ENCODE peak calls at places on chromosomes 12 and 14, in six cellular contexts. One of them, this sample, is unnamed.

GRCh38 chr14:77681196-77682157 is 26.3 kb downstream of the ALKBH1 start:
- DNase-seq in EL: peak; percentile 34
- DNase-seq in NCI-H446: no peak
- DNase-seq in stimulated activated CD4-positive, alpha-beta T cell treated with anti-CD3 and anti-CD28 coated beads, Interleukin-12 subunit alpha, Interleukin-12 subunit beta, amount 100 ng/mL, for 4 hours: no peak
- DNase-seq in T-helper 2 cell treated with Interferon-gamma antibody and Interleukin-4, amounts not matched to agents 5 μg/mL and 100 μg/mL, for 36 hours: no peak
- DNase-seq in ovary: no peak
- DNase-seq in this sample: no peak

GRCh38 chr12:98743362-98743953 is 98.4 kb downstream of the APAF1 start:
- DNase-seq in EL: no peak
- DNase-seq in NCI-H446: no peak
- DNase-seq in stimulated activated CD4-positive, alpha-beta T cell treated with anti-CD3 and anti-CD28 coated beads, Interleukin-12 subunit alpha, Interleukin-12 subunit beta, amount 100 ng/mL, for 4 hours: peak; percentile 30
- DNase-seq in T-helper 2 cell treated with Interferon-gamma antibody and Interleukin-4, amounts not matched to agents 5 μg/mL and 100 μg/mL, for 36 hours: peak; percentile 51
- DNase-seq in ovary: no peak
- DNase-seq in this sample: no peak

GRCh38 chr14:72024504-72024903 is 92.3 kb downstream of the RGS6 start:
- DNase-seq in EL: no peak
- DNase-seq in NCI-H446: no peak
- DNase-seq in stimulated activated CD4-positive, alpha-beta T cell treated with anti-CD3 and anti-CD28 coated beads, Interleukin-12 subunit alpha, Interleukin-12 subunit beta, amount 100 ng/mL, for 4 hours: no peak
- DNase-seq in T-helper 2 cell treated with Interferon-gamma antibody and Interleukin-4, amounts not matched to agents 5 μg/mL and 100 μg/mL, for 36 hours: no peak
- DNase-seq in ovary: no peak
- DNase-seq in this sample: no peak

GRCh38 chr12:130070017-130070653 is 92.1 kb upstream of the FZD10 start:
- DNase-seq in EL: no peak
- DNase-seq in NCI-H446: no peak
- DNase-seq in stimulated activated CD4-positive, alpha-beta T cell treated with anti-CD3 and anti-CD28 coated beads, Interleukin-12 subunit alpha, Interleukin-12 subunit beta, amount 100 ng/mL, for 4 hours: no peak
- DNase-seq in T-helper 2 cell treated with Interferon-gamma antibody and Interleukin-4, amounts not matched to agents 5 μg/mL and 100 μg/mL, for 36 hours: no peak
- DNase-seq in ovary: peak; percentile 16
- DNase-seq in this sample: no peak

GRCh38 chr12:119096429-119097202 is 82.1 kb upstream of the HSPB8 start:
- DNase-seq in EL: no peak
- DNase-seq in NCI-H446: no peak
- DNase-seq in stimulated activated CD4-positive, alpha-beta T cell treated with anti-CD3 and anti-CD28 coated beads, Interleukin-12 subunit alpha, Interleukin-12 subunit beta, amount 100 ng/mL, for 4 hours: no peak
- DNase-seq in T-helper 2 cell treated with Interferon-gamma antibody and Interleukin-4, amounts not matched to agents 5 μg/mL and 100 μg/mL, for 36 hours: no peak
- DNase-seq in ovary: no peak
- DNase-seq in this sample: no peak

GRCh38 chr12:102883204-102883799 is 33.7 kb downstream of the PAH start:
- DNase-seq in EL: peak; percentile 40
- DNase-seq in NCI-H446: no peak
- DNase-seq in stimulated activated CD4-positive, alpha-beta T cell treated with anti-CD3 and anti-CD28 coated beads, Interleukin-12 subunit alpha, Interleukin-12 subunit beta, amount 100 ng/mL, for 4 hours: peak; percentile 34
- DNase-seq in T-helper 2 cell treated with Interferon-gamma antibody and Interleukin-4, amounts not matched to agents 5 μg/mL and 100 μg/mL, for 36 hours: no peak
- DNase-seq in ovary: peak; percentile 63
- DNase-seq in this sample: no peak

GRCh38 chr14:26531894-26532293 is 65.9 kb downstream of the NOVA1 start:
- DNase-seq in EL: no peak
- DNase-seq in NCI-H446: no peak
- DNase-seq in stimulated activated CD4-positive, alpha-beta T cell treated with anti-CD3 and anti-CD28 coated beads, Interleukin-12 subunit alpha, Interleukin-12 subunit beta, amount 100 ng/mL, for 4 hours: no peak
- DNase-seq in T-helper 2 cell treated with Interferon-gamma antibody and Interleukin-4, amounts not matched to agents 5 μg/mL and 100 μg/mL, for 36 hours: no peak
- DNase-seq in ovary: no peak
- DNase-seq in this sample: no peak

GRCh38 chr12:55965941-55966407 is at the start of gene PMEL:
- DNase-seq in EL: no peak
- DNase-seq in NCI-H446: no peak
- DNase-seq in stimulated activated CD4-positive, alpha-beta T cell treated with anti-CD3 and anti-CD28 coated beads, Interleukin-12 subunit alpha, Interleukin-12 subunit beta, amount 100 ng/mL, for 4 hours: no peak
- DNase-seq in T-helper 2 cell treated with Interferon-gamma antibody and Interleukin-4, amounts not matched to agents 5 μg/mL and 100 μg/mL, for 36 hours: no peak
- DNase-seq in ovary: no peak
- DNase-seq in this sample: no peak

GRCh38 chr14:91835197-91835919 is 32.0 kb downstream of the TC2N start:
- DNase-seq in EL: no peak
- DNase-seq in NCI-H446: no peak
- DNase-seq in stimulated activated CD4-positive, alpha-beta T cell treated with anti-CD3 and anti-CD28 coated beads, Interleukin-12 subunit alpha, Interleukin-12 subunit beta, amount 100 ng/mL, for 4 hours: no peak
- DNase-seq in T-helper 2 cell treated with Interferon-gamma antibody and Interleukin-4, amounts not matched to agents 5 μg/mL and 100 μg/mL, for 36 hours: no peak
- DNase-seq in ovary: no peak
- DNase-seq in this sample: no peak

GRCh38 chr12:64747681-64748080 is 11.5 kb downstream of the GNS start:
- DNase-seq in EL: no peak
- DNase-seq in NCI-H446: no peak
- DNase-seq in stimulated activated CD4-positive, alpha-beta T cell treated with anti-CD3 and anti-CD28 coated beads, Interleukin-12 subunit alpha, Interleukin-12 subunit beta, amount 100 ng/mL, for 4 hours: no peak
- DNase-seq in T-helper 2 cell treated with Interferon-gamma antibody and Interleukin-4, amounts not matched to agents 5 μg/mL and 100 μg/mL, for 36 hours: no peak
- DNase-seq in ovary: no peak
- DNase-seq in this sample: no peak

This sample was measured in cortex of kidney.